ENCODE peak calls at places on chromosomes 12 and 14, in seven cellular contexts. U, D, L, C, V, G and Q are unnamed samples.

GRCh38 chr14:72864712-72865365 is 29.1 kb downstream of the DPF3 start:
- DNase-seq in G (no peak), C (no peak), D (no peak), U (no peak), V (no peak), L (no peak), Q (no peak)

GRCh38 chr12:6917491-6918231 is 3.3 kb downstream of the ENO2 start:
- DNase-seq in U (no peak), L (no peak), V (no peak), D (no peak), G (no peak), C (no peak), Q (no peak)

GRCh38 chr14:50762001-50762930 is 68.7 kb downstream of the NIN start:
- DNase-seq in V (no peak), U (no peak), D (no peak), C (no peak), L (no peak), G (no peak), Q (no peak)

GRCh38 chr12:7601407-7601806 is 64.3 kb downstream of the APOBEC1 start:
- DNase-seq in L (no peak), V (no peak), G (no peak), C (no peak), U (no peak), D (no peak), Q (no peak)

GRCh38 chr12:94762259-94762942 is 112.0 kb upstream of the TMCC3 start:
- DNase-seq in U (no peak), C (no peak), V (no peak), G (no peak), D (no peak), L (no peak), Q (no peak)

GRCh38 chr12:112820796-112821195 is 29.2 kb downstream of the RPH3A start:
- DNase-seq in V (no peak), U (no peak), L (no peak), G (no peak), C (no peak), D (no peak), Q (no peak)

GRCh38 chr12:11860026-11860425 is 210.6 kb downstream of the ETV6 start:
- DNase-seq in G (no peak), L (no peak), U (no peak), C (no peak), D (no peak), V (no peak), Q (no peak)

GRCh38 chr14:50452979-50453705 is 56.5 kb upstream of the CDKL1 start:
- DNase-seq in D (no peak), U (no peak), C (no peak), G (no peak), L (no peak), V (no peak), Q (no peak)

GRCh38 chr12:108886873-108887629 is 7.2 kb downstream of the DAO start:
- DNase-seq in U (no peak), C (peak; percentile 81), L (no peak), G (no peak), V (no peak), D (no peak), Q (no peak)

GRCh38 chr12:26629864-26630263 is 203.1 kb downstream of the ITPR2 start:
- DNase-seq in U (no peak), V (no peak), L (no peak), G (peak; percentile 24), D (no peak), C (no peak), Q (no peak)

GRCh38 chr12:24195063-24195462 is 245.6 kb upstream of the SOX5 start:
- DNase-seq in G (no peak), C (no peak), D (no peak), U (no peak), V (no peak), L (no peak), Q (no peak)

GRCh38 chr12:25692115-25693035 is 139.3 kb upstream of the LMNTD1 start:
- DNase-seq in V (peak; percentile 75), D (no peak), U (no peak), C (no peak), G (no peak), L (no peak), Q (no peak)

GRCh38 chr14:93727917-93728650 is 60.2 kb downstream of the PRIMA1 start:
- DNase-seq in G (no peak), D (peak; percentile 22), L (peak; percentile 46), C (no peak), V (no peak), U (no peak), Q (no peak)

GRCh38 chr14:36408388-36408787 is 88.0 kb upstream of the MBIP start:
- DNase-seq in C (no peak), G (no peak), U (no peak), D (no peak), L (no peak), V (no peak), Q (no peak)

GRCh38 chr12:62720661-62721330 is 214.2 kb downstream of the PPM1H start:
- DNase-seq in C (no peak), G (no peak), U (no peak), V (no peak), D (no peak), L (no peak), Q (no peak)

GRCh38 chr12:94753071-94753779 is 102.9 kb upstream of the TMCC3 start:
- DNase-seq in C (no peak), V (no peak), U (no peak), D (no peak), G (peak; percentile 41), L (no peak), Q (no peak)

GRCh38 chr14:69288956-69289705 is 29.2 kb downstream of the GALNT16 start:
- DNase-seq in C (no peak), L (no peak), U (no peak), V (no peak), G (no peak), D (no peak), Q (no peak)

GRCh38 chr14:100850841-100851585 is 25.1 kb downstream of the MEG3 start:
- DNase-seq in G (peak; percentile 45), C (peak; percentile 81), D (peak; percentile 86), U (peak; percentile 53), L (peak; percentile 82), V (no peak), Q (no peak)

GRCh38 chr14:92244805-92245204 is 78.2 kb upstream of the SLC24A4 start:
- DNase-seq in G (no peak), V (no peak), D (no peak), U (no peak), L (no peak), C (no peak), Q (no peak)

GRCh38 chr12:88388566-88389269 is 191.6 kb downstream of the KITLG start:
- DNase-seq in L (no peak), V (no peak), G (no peak), D (no peak), U (no peak), C (no peak), Q (no peak)

GRCh38 chr14:95046711-95047681 is 110.3 kb downstream of the DICER1 start:
- DNase-seq in C (no peak), V (no peak), D (peak; percentile 49), L (no peak), U (no peak), G (peak; percentile 23), Q (no peak)

GRCh38 chr12:116482859-116483258 is 76.3 kb upstream of the MAP1LC3B2 start:
- DNase-seq in G (no peak), L (no peak), V (no peak), U (no peak), D (no peak), C (no peak), Q (no peak)

GRCh38 chr14:98233656-98234055 is 1038.3 kb downstream of the BCL11B start:
- DNase-seq in D (no peak), C (no peak), G (no peak), V (no peak), L (no peak), U (no peak), Q (no peak)

DNA sequence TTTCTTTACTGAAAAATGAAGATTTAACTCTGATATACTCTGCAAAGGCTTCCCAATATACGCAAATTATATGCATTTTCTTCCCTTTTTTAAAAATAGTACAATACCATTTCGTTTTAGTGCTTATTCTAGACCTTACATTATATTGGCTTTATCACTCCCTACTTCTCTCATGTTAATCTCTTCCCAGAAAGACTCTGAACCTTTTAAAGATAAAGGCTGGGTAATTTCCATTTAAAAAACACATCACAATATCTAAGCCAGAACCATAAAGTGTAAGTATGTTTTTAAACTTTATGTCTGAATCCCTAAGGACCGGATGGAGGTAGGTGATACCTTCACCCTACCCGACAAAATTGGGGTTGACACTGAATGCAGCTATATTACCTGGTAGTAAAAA is 320.8 kb downstream of the DIO2 start:
- DNase-seq in D (no peak), U (no peak), V (no peak), L (no peak), G (no peak), C (no peak), Q (no peak)
- H3K36me3 ChIP-seq in D (no peaks in the 10 kb centered on the region), U (no peaks in the 10 kb centered on the region), V (no peaks in the 10 kb centered on the region), L (no peaks in the 10 kb centered on the region), G (no peaks in the 10 kb centered on the region), C (no peaks in the 10 kb centered on the region), Q (no peaks in the 10 kb centered on the region)

GRCh38 chr14:24058951-24059475 is 7.2 kb downstream of the CARMIL3 start:
- DNase-seq in U (no peak), G (no peak), V (no peak), L (no peak), D (peak; percentile 37), C (no peak), Q (no peak)
- H3K27ac ChIP-seq in U (no peak overlapping the region), G (no peak overlapping the region), V (no peak overlapping the region), L (no peak overlapping the region), D (no peak overlapping the region), C (no peak overlapping the region), Q (no peak overlapping the region)

DNA sequence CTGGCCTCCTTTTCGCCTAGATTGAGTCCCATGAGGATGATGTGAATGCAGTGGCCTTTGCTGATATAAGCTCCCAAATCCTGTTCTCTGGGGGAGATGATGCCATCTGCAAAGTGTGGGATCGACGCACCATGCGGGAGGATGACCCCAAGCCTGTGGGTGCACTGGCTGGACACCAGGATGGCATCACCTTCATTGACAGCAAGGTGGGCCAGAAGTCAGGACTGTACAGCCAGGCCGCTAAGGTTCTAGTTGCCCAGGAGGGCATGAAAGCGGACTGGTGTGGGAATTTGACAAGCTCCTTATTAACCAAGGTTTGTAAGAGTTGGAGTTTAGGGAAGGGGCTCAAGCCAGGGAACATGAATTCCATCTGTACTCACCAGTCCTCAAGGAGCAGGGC is 4.9 kb upstream of the NRL start:
- DNase-seq in L (no peak), G (no peak), D (no peak), C (no peak), V (no peak), U (no peak), Q (no peak)
- H3K36me3 ChIP-seq in L (peaks cover 38% of the 10 kb centered on the region), G (no peaks in the 10 kb centered on the region), D (peaks cover 80% of the 10 kb centered on the region), C (peaks cover 74% of the 10 kb centered on the region), V (peaks cover 14% of the 10 kb centered on the region), U (peaks cover 65% of the 10 kb centered on the region), Q (peaks cover 75% of the 10 kb centered on the region)

GRCh38 chr14:103427485-103428443 is 42.5 kb downstream of the MARK3 start:
- DNase-seq in L (no peak), C (no peak), U (peak; percentile 2), G (peak; percentile 43), D (no peak), V (peak; percentile 70), Q (no peak)
- H3K27ac ChIP-seq in L (peak overlapping the region; percentile 58), C (no peak overlapping the region), U (no peak overlapping the region), G (no peak overlapping the region), D (no peak overlapping the region), V (peak overlapping the region; percentile 91), Q (no peak overlapping the region)